ENCODE peak calls at places on chromosomes 6 and 20, in four cellular contexts. G, I, N and U are unnamed samples.
A peak's percentile ranks its signal among the peaks of the same experiment; 100 is the strongest.

GRCh38 chr20:45347936-45348809 is at the start of gene SDC4:
- DNase-seq in I (peak; percentile 62), N (no peak), G (peak; percentile 65), U (peak; percentile 54)

GRCh38 chr6:39199541-39199940 is 29.7 kb downstream of the KCNK5 start:
- DNase-seq in I (no peak), N (no peak), G (no peak), U (no peak)

GRCh38 chr6:167839755-167840154 is 13.0 kb downstream of the AFDN start:
- DNase-seq in N (no peak), I (no peak), G (no peak), U (peak; percentile 37)

GRCh38 chr6:119966484-119966883 is 616.9 kb upstream of the MAN1A1 start:
- DNase-seq in N (no peak), G (no peak), I (no peak), U (no peak)

GRCh38 chr20:64109831-64110391 is 2.5 kb upstream of the NPBWR2 start:
- DNase-seq in I (no peak), G (no peak), N (no peak), U (no peak)

GRCh38 chr6:5173862-5174643 is 86.7 kb downstream of the LYRM4 start:
- DNase-seq in G (peak; percentile 72), N (no peak), I (peak; percentile 23), U (no peak)

GRCh38 chr6:165135889-165136288 is 173.5 kb downstream of the C6orf118 start:
- DNase-seq in G (no peak), I (no peak), N (no peak), U (no peak)

GRCh38 chr6:76221525-76221924 is 149.1 kb upstream of the IMPG1 start:
- DNase-seq in N (no peak), I (no peak), G (no peak), U (no peak)

GRCh38 chr20:48983423-48984400 is 62.2 kb downstream of the ARFGEF2 start:
- DNase-seq in N (no peak), G (no peak), I (peak; percentile 88), U (no peak)

GRCh38 chr6:49549691-49550412 is 616 bp upstream of the C6orf141 start:
- DNase-seq in G (no peak), N (no peak), I (no peak), U (no peak)

GRCh38 chr6:34692280-34692679 is 4.3 kb downstream of the ILRUN start:
- DNase-seq in G (no peak), N (no peak), I (no peak), U (no peak)

GRCh38 chr6:30647802-30648460 is 998 bp downstream of the C6orf136 start:
- DNase-seq in G (no peak), I (no peak), N (peak; percentile 41), U (no peak)

GRCh38 chr6:26554669-26555504 is 16.7 kb downstream of the HMGN4 start:
- DNase-seq in I (peak; percentile 74), G (peak; percentile 82), N (no peak), U (no peak)

GRCh38 chr6:33677153-33677660 is 34.3 kb downstream of the UQCC2 start:
- DNase-seq in G (no peak), N (no peak), I (no peak), U (no peak)

GRCh38 chr6:157242791-157243190 is 80.5 kb downstream of the TMEM242 start:
- DNase-seq in N (no peak), G (no peak), I (no peak), U (no peak)